ENCODE peak calls at places on chromosome 7, in six cellular contexts. Y is NT2/D1; V is stimulated activated naive CD4-positive, alpha-beta T cell; Z is stimulated activated CD8-positive, alpha-beta memory T cell treated with anti-CD3 and anti-CD28 coated beads, Interleukin-15, amount 100 ng/mL, for 24 hours; K is C1 segment of cervical spinal cord; T is HTR-8/SVneo. P is an unnamed sample.

GRCh38 chr7:151796091-151796870 is 80.6 kb downstream of the PRKAG2 start:
- DNase-seq in Y (no peak), V (no peak), Z (no peak), K (no peak), T (no peak), P (no peak)

GRCh38 chr7:122258971-122259370 is 45.6 kb downstream of the FEZF1 start:
- DNase-seq in Y (no peak), V (no peak), Z (no peak), K (no peak), T (no peak), P (no peak)

GRCh38 chr7:28516390-28517145 is 104.2 kb downstream of the CREB5 start:
- DNase-seq in Y (peak), V (no peak), Z (no peak), K (no peak), T (no peak), P (no peak)

GRCh38 chr7:36355490-36355889 is 34.2 kb upstream of the ANLN start:
- DNase-seq in Y (no peak), V (no peak), Z (no peak), K (no peak), T (no peak), P (no peak)

GRCh38 chr7:149229526-149229925 is 9.9 kb upstream of the ZNF212 start:
- DNase-seq in Y (no peak), V (no peak), Z (no peak), K (no peak), T (no peak), P (no peak)

GRCh38 chr7:36232971-36233550 is 80.0 kb downstream of the EEPD1 start:
- DNase-seq in Y (no peak), V (no peak), Z (no peak), K (no peak), T (no peak), P (no peak)

GRCh38 chr7:51069411-51070083 is 247.1 kb downstream of the COBL start:
- DNase-seq in Y (no peak), V (no peak), Z (no peak), K (no peak), T (no peak), P (no peak)

GRCh38 chr7:135389971-135390370 is 119.9 kb downstream of the CNOT4 start:
- DNase-seq in Y (no peak), V (no peak), Z (no peak), K (no peak), T (no peak), P (no peak)

GRCh38 chr7:98078197-98078870 is 28.3 kb upstream of the LMTK2 start:
- DNase-seq in Y (no peak), V (no peak), Z (no peak), K (no peak), T (no peak), P (no peak)

GRCh38 chr7:151902306-151902705 is 25.4 kb upstream of the PRKAG2 start:
- DNase-seq in Y (no peak), V (no peak), Z (no peak), K (no peak), T (no peak), P (no peak)

GRCh38 chr7:77904252-77904651 is 105.7 kb downstream of the PHTF2 start:
- DNase-seq in Y (no peak), V (no peak), Z (no peak), K (no peak), T (no peak), P (no peak)

GRCh38 chr7:113404245-113404644 is 285.9 kb upstream of the SMIM30 start:
- DNase-seq in Y (no peak), V (no peak), Z (no peak), K (no peak), T (no peak), P (no peak)

GRCh38 chr7:80960228-80960627 is 41.4 kb upstream of the SEMA3C start:
- DNase-seq in Y (no peak), V (no peak), Z (no peak), K (no peak), T (no peak), P (no peak)

GRCh38 chr7:100890640-100891521 is 1.4 kb upstream of the UFSP1 start:
- DNase-seq in Y (no peak), V (peak), Z (no peak), K (no peak), T (no peak), P (no peak)

GRCh38 chr7:102095933-102096332 is 190.7 kb upstream of the SH2B2 start:
- DNase-seq in Y (no peak), V (no peak), Z (no peak), K (no peak), T (no peak), P (no peak)

GRCh38 chr7:10981317-10981716 is 7.6 kb downstream of the PHF14 start:
- DNase-seq in Y (no peak), V (no peak), Z (no peak), K (no peak), T (no peak), P (no peak)

GRCh38 chr7:44912775-44913347 is 27.5 kb upstream of the PURB start:
- DNase-seq in Y (no peak), V (no peak), Z (no peak), K (no peak), T (no peak), P (no peak)

GRCh38 chr7:138891446-138891810 is 89.8 kb downstream of the KIAA1549 start:
- DNase-seq in Y (no peak), V (no peak), Z (no peak), K (no peak), T (no peak), P (no peak)

GRCh38 chr7:139557857-139558581 is 34.5 kb downstream of the CLEC2L start:
- DNase-seq in Y (no peak), V (no peak), Z (no peak), K (no peak), T (no peak), P (no peak)

GRCh38 chr7:105863876-105864275 is 12.5 kb downstream of the ATXN7L1 start:
- DNase-seq in Y (no peak), V (no peak), Z (no peak), K (no peak), T (no peak), P (no peak)

GRCh38 chr7:47807126-47807525 is 141.1 kb downstream of the PKD1L1 start:
- DNase-seq in Y (no peak), V (no peak), Z (no peak), K (no peak), T (no peak), P (no peak)

GRCh38 chr7:47945261-47946015 is 2.8 kb downstream of the PKD1L1 start:
- DNase-seq in Y (peak), V (peak), Z (peak), K (no peak), T (peak), P (peak)

GRCh38 chr7:26508917-26509316 is 217.3 kb downstream of the SNX10 start:
- DNase-seq in Y (peak), V (no peak), Z (no peak), K (no peak), T (no peak), P (no peak)

GRCh38 chr7:23918856-23919255 is 208.8 kb downstream of the STK31 start:
- DNase-seq in Y (peak), V (no peak), Z (no peak), K (no peak), T (no peak), P (no peak)

GRCh38 chr7:22578048-22578770 is 78.2 kb upstream of the STEAP1B start:
- DNase-seq in Y (no peak), V (no peak), Z (no peak), K (no peak), T (no peak), P (no peak)

GRCh38 chr7:47142169-47142866 is 439.6 kb downstream of the TNS3 start:
- DNase-seq in Y (no peak), V (no peak), Z (no peak), K (no peak), T (no peak), P (no peak)

GRCh38 chr7:128387663-128388485 is 21.9 kb downstream of the IMPDH1 start:
- DNase-seq in Y (peak), V (peak), Z (peak), K (peak), T (peak), P (peak)

GRCh38 chr7:39027491-39027890 is 49.8 kb downstream of the POU6F2 start:
- DNase-seq in Y (no peak), V (no peak), Z (no peak), K (no peak), T (no peak), P (no peak)

GRCh38 chr7:11726251-11727155 is 105.5 kb downstream of the THSD7A start:
- DNase-seq in Y (no peak), V (no peak), Z (no peak), K (no peak), T (no peak), P (no peak)

GRCh38 chr7:56019501-56019900 is 31.7 kb downstream of the PSPH start:
- DNase-seq in Y (no peak), V (no peak), Z (no peak), K (no peak), T (no peak), P (no peak)

GRCh38 chr7:80150621-80151273 is 16.1 kb downstream of the GNAI1 start:
- DNase-seq in Y (no peak), V (no peak), Z (no peak), K (no peak), T (no peak), P (no peak)

P was measured in naive thymus-derived CD4-positive, alpha-beta T cell.